ENCODE peak calls at places on chromosomes 16 and 17, in five cellular contexts. J, I, Y, E and G are unnamed samples.

GRCh38 chr16:30786936-30787612 is at the start of gene ZNF629:
- DNase-seq in E (peak; percentile 85), J (peak; percentile 89), I (peak; percentile 74), Y (peak; percentile 74), G (no peak)

GRCh38 chr17:65434878-65435277 is 126.6 kb downstream of the AXIN2 start:
- DNase-seq in I (no peak), J (no peak), E (no peak), Y (no peak), G (no peak)

GRCh38 chr17:77189148-77189547 is 48.4 kb downstream of the SEC14L1 start:
- DNase-seq in J (no peak), I (no peak), Y (no peak), E (no peak), G (no peak)

GRCh38 chr17:69269174-69269998 is 40.8 kb upstream of the ABCA10 start:
- DNase-seq in I (no peak), Y (no peak), J (no peak), E (no peak), G (no peak)

GRCh38 chr16:17275076-17275732 is 195.6 kb downstream of the XYLT1 start:
- DNase-seq in J (no peak), I (no peak), E (no peak), Y (no peak), G (no peak)

GRCh38 chr17:77365584-77366186 is 224.9 kb downstream of the SEC14L1 start:
- DNase-seq in Y (peak; percentile 64), I (peak; percentile 92), J (peak; percentile 67), E (no peak), G (no peak)

GRCh38 chr16:85138825-85139627 is 26.8 kb upstream of the CIBAR2 start:
- DNase-seq in Y (no peak), E (no peak), I (no peak), J (no peak), G (no peak)

GRCh38 chr17:70202840-70203239 is 33.5 kb downstream of the KCNJ2 start:
- DNase-seq in I (no peak), Y (no peak), J (no peak), E (no peak), G (no peak)

GRCh38 chr17:32523017-32523680 is 36.4 kb downstream of the CDK5R1 start:
- DNase-seq in J (peak; percentile 66), Y (no peak), E (no peak), I (no peak), G (no peak)
- H3K4me3 ChIP-seq in J (no peak overlapping the region), Y (no peak overlapping the region), E (no peak overlapping the region), I (no peak overlapping the region), G (no peak overlapping the region)

GRCh38 chr17:17072546-17072945 is 30.3 kb downstream of the MPRIP start:
- DNase-seq in Y (no peak), E (no peak), J (no peak), I (peak; percentile 31), G (no peak)
- H3K4me1 ChIP-seq in Y (peaks cover 16% of the 10 kb centered on the region), E (peaks cover 10% of the 10 kb centered on the region), J (no peaks in the 10 kb centered on the region), I (peaks cover 27% of the 10 kb centered on the region), G (no peaks in the 10 kb centered on the region)

GRCh38 chr16:28293589-28293935 is 1.2 kb downstream of the SBK1 start:
- DNase-seq in J (no peak), Y (no peak), I (no peak), E (no peak), G (no peak)
- H3K4me3 ChIP-seq in J (peak overlapping the region; percentile 94), Y (no peak overlapping the region), I (no peak overlapping the region), E (peak overlapping the region; percentile 74), G (peak overlapping the region; percentile 82)

GRCh38 chr16:11627822-11628457 is 40.3 kb upstream of the SNN start:
- DNase-seq in E (no peak), I (no peak), Y (no peak), J (no peak), G (no peak)
- H3K4me1 ChIP-seq in E (peaks cover 6% of the 10 kb centered on the region), I (peaks cover 2% of the 10 kb centered on the region), Y (peaks cover 8% of the 10 kb centered on the region), J (peaks cover 4% of the 10 kb centered on the region), G (no peaks in the 10 kb centered on the region)

GRCh38 chr17:48577330-48577945 is 712 bp downstream of the HOXB4 start:
- DNase-seq in E (no peak), I (no peak), J (no peak), Y (no peak), G (no peak)
- H3K4me3 ChIP-seq in E (peak overlapping the region; percentile 44), I (peak overlapping the region; percentile 49), J (no peak overlapping the region), Y (peak overlapping the region; percentile 35), G (no peak overlapping the region)

DNA sequence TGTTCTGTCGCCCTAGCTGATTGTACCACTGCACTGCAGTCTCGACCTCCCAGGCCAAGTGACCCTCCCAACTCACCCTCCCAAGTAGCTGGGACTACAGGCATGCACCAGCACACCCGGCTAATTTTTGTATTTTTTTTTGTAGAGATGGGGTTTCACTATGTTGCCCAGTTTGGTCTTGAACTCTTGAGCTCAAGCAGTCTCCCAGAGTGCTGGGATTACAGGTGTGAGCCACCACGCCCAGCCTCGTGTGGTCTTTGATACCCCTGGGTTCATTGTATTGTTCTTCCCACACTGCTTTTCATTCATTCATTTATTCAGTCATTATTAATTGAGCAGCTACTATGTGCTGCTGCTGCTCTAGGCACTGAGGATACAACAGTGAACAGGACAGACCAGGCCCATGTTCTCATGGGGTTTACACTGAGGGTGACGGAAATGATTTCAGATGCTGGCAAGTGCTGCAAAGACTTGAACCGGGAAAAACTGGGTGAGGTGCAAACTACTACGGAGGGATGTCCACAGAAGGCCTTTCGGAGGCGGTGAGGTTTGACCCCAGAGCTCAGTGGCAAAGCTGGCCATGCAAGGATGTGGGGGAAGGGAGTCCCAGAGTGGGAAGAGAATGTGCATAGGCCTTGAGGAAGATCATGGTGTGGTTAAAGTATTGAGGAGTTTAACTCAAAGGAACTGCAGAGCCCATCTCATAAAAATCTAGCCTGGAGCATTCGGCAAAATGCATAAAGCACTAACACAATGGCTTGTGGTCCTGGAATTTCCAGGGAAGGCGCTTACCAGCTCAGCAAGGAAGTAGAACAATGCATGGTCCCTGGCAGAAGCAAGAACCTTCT is 10.9 kb downstream of the ABCC1 start:
- DNase-seq in J (no peak), E (no peak), Y (no peak), I (no peak), G (no peak)
- H3K4me1 ChIP-seq in J (peaks cover 6% of the 10 kb centered on the region), E (no peaks in the 10 kb centered on the region), Y (peaks cover 1% of the 10 kb centered on the region), I (no peaks in the 10 kb centered on the region), G (peaks cover 9% of the 10 kb centered on the region)

GRCh38 chr17:63447688-63448005 is 1.5 kb upstream of the CYB561 start:
- DNase-seq in E (no peak), J (no peak), I (no peak), Y (no peak), G (no peak)
- H3K4me3 ChIP-seq in E (no peak overlapping the region), J (no peak overlapping the region), I (no peak overlapping the region), Y (no peak overlapping the region), G (no peak overlapping the region)

GRCh38 chr16:77322757-77323156 is 112.1 kb downstream of the ADAMTS18 start:
- DNase-seq in J (no peak), E (no peak), I (no peak), Y (no peak), G (no peak)
- H3K4me1 ChIP-seq in J (no peaks in the 10 kb centered on the region), E (no peaks in the 10 kb centered on the region), I (no peaks in the 10 kb centered on the region), Y (peaks cover 2% of the 10 kb centered on the region), G (no peaks in the 10 kb centered on the region)